ENCODE peak calls at places on chromosome 21, in seven cellular contexts. J is upper lobe of right lung, N is brain microvascular endothelial cell, B is AG09309, X is GM13976, T is PC-9, D is nephron progenitor cell. I is an unnamed sample.

GRCh38 chr21:40324389-40324788 is 457.2 kb downstream of the PCP4 start:
- DNase-seq in J (no peak), N (no peak), B (no peak), X (no peak), T (no peak), D (no peak), I (no peak)

GRCh38 chr21:15706686-15707085 is 23.1 kb upstream of the USP25 start:
- DNase-seq in J (no peak), N (peak), B (peak), X (no peak), T (peak), D (no peak), I (no peak)

GRCh38 chr21:14545906-14546480 is at the start of gene SAMSN1:
- DNase-seq in J (no peak), N (peak), B (no peak), X (no peak), T (no peak), D (no peak), I (no peak)

GRCh38 chr21:46253610-46254124 is 25.1 kb upstream of the LSS start:
- DNase-seq in J (peak), N (no peak), B (no peak), X (peak), T (no peak), D (no peak), I (no peak)

GRCh38 chr21:44989943-44990780 is 50.3 kb downstream of the SLX9 start:
- DNase-seq in J (no peak), N (no peak), B (no peak), X (no peak), T (no peak), D (no peak), I (no peak)

GRCh38 chr21:26769613-26770188 is 75.5 kb downstream of the ADAMTS1 start:
- DNase-seq in J (no peak), N (peak), B (no peak), X (no peak), T (no peak), D (peak), I (no peak)

GRCh38 chr21:45747802-45748445 is 104.4 kb downstream of the PCBP3 start:
- DNase-seq in J (no peak), N (no peak), B (peak), X (no peak), T (peak), D (no peak), I (no peak)

GRCh38 chr21:14121719-14122118 is 89.0 kb downstream of the LIPI start:
- DNase-seq in J (no peak), N (no peak), B (no peak), X (no peak), T (no peak), D (no peak), I (no peak)

GRCh38 chr21:45226540-45227326 is 61.0 kb downstream of the POFUT2 start:
- DNase-seq in J (no peak), N (no peak), B (no peak), X (no peak), T (no peak), D (no peak), I (no peak)

GRCh38 chr21:44666401-44667320 is at the start of gene KRTAP12-2:
- DNase-seq in J (no peak), N (no peak), B (no peak), X (no peak), T (no peak), D (no peak), I (no peak)

GRCh38 chr21:41828884-41829360 is 50.2 kb downstream of the PRDM15 start:
- DNase-seq in J (no peak), N (no peak), B (no peak), X (no peak), T (no peak), D (no peak), I (no peak)

GRCh38 chr21:15549671-15550070 is 180.1 kb upstream of the USP25 start:
- DNase-seq in J (no peak), N (peak), B (no peak), X (no peak), T (no peak), D (no peak), I (no peak)

GRCh38 chr21:18294100-18294499 is 49.5 kb downstream of the CHODL start:
- DNase-seq in J (no peak), N (no peak), B (no peak), X (no peak), T (no peak), D (no peak), I (no peak)

GRCh38 chr21:38525454-38525853 is 27.2 kb upstream of the ERG start:
- DNase-seq in J (no peak), N (no peak), B (no peak), X (no peak), T (no peak), D (no peak), I (no peak)

GRCh38 chr21:41873426-41873825 is 5.7 kb downstream of the PRDM15 start:
- DNase-seq in J (no peak), N (no peak), B (no peak), X (no peak), T (no peak), D (no peak), I (no peak)

GRCh38 chr21:45516071-45516670 is 26.1 kb downstream of the SLC19A1 start:
- DNase-seq in J (peak), N (no peak), B (no peak), X (no peak), T (no peak), D (no peak), I (no peak)

GRCh38 chr21:41966341-41966833 is 12.6 kb upstream of the C2CD2 start:
- DNase-seq in J (no peak), N (no peak), B (no peak), X (peak), T (no peak), D (no peak), I (no peak)

GRCh38 chr21:38503588-38503987 is 5.3 kb upstream of the ERG start:
- DNase-seq in J (no peak), N (peak), B (no peak), X (no peak), T (no peak), D (no peak), I (no peak)

GRCh38 chr21:43340491-43341348 is 86.2 kb downstream of the SIK1 start:
- DNase-seq in J (no peak), N (peak), B (peak), X (no peak), T (peak), D (no peak), I (no peak)

GRCh38 chr21:26120833-26121232 is 49.7 kb downstream of the APP start:
- DNase-seq in J (no peak), N (no peak), B (no peak), X (no peak), T (no peak), D (no peak), I (no peak)

GRCh38 chr21:30480145-30480544 is at the start of gene KRTAP19-1:
- DNase-seq in J (no peak), N (no peak), B (no peak), X (no peak), T (no peak), D (no peak), I (no peak)

GRCh38 chr21:41817228-41817627 is 50.4 kb upstream of the RIPK4 start:
- DNase-seq in J (peak), N (peak), B (peak), X (peak), T (peak), D (peak), I (peak)

GRCh38 chr21:14797543-14797942 is 251.4 kb upstream of the SAMSN1 start:
- DNase-seq in J (no peak), N (no peak), B (no peak), X (no peak), T (no peak), D (no peak), I (no peak)

GRCh38 chr21:44974676-44975075 is 34.8 kb downstream of the SLX9 start:
- DNase-seq in J (no peak), N (no peak), B (no peak), X (no peak), T (no peak), D (no peak), I (no peak)

GRCh38 chr21:33971492-33972013 is 55.9 kb upstream of the ATP5PO start:
- DNase-seq in J (no peak), N (peak), B (no peak), X (no peak), T (no peak), D (no peak), I (no peak)

GRCh38 chr21:45224189-45224938 is 63.3 kb downstream of the POFUT2 start:
- DNase-seq in J (peak), N (peak), B (no peak), X (peak), T (no peak), D (no peak), I (no peak)

GRCh38 chr21:38809170-38809878 is 3.6 kb downstream of the ETS2 start:
- DNase-seq in J (no peak), N (no peak), B (no peak), X (no peak), T (no peak), D (no peak), I (no peak)

DNA sequence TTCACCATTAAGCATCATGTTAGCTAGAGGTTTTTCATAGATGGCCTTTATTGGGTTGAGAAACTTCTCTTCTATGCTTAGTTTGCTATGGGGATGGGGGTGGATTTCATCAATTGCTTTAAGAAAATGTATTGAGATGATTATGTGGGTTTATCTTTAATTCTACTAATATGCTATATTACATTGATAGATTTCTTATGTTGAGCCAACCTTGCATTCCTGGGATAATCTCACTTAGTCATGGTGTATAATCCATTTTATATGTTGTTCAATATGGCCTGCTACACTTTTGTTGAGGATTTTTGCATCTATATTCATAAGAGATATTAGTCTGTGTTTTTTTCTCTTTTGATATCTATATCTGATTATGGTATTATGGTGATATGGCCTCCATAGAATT is 70.7 kb downstream of the MAP3K7CL start:
- DNase-seq in J (no peak), N (no peak), B (no peak), X (no peak), T (no peak), D (no peak), I (no peak)
- TF ChIP-seq CTCF in J (no peak), N (no peak), B (no peak), X (no peak), T (no peak), D (no peak), I (no peak)

GRCh38 chr21:32690085-32690484 is 37.7 kb downstream of the SYNJ1 start:
- DNase-seq in J (no peak), N (no peak), B (no peak), X (no peak), T (no peak), D (no peak), I (no peak)

GRCh38 chr21:32682696-32683474 is 44.9 kb downstream of the SYNJ1 start:
- DNase-seq in J (no peak), N (no peak), B (no peak), X (no peak), T (no peak), D (no peak), I (no peak)

GRCh38 chr21:32693581-32693980 is 34.2 kb downstream of the SYNJ1 start:
- DNase-seq in J (no peak), N (no peak), B (no peak), X (no peak), T (no peak), D (no peak), I (no peak)

DNA sequence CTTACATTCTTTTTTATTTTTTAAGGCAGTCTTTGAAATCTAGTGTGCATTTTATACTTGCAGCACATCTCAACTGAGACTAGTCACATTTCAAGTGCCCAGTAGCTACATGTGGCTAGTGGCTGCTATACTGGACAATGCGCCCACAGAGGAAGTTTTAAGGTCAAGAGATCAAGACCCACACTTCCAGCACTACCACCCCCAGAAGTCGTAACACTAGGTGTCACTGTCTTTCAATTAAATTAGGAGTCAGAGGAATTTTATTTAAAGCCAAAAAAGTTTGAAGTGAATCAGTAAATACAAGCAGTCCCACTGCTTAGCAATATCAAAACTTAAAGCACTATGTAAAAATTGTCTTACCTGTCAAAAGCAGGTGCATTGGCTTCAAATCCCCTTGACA is 39.9 kb downstream of the SYNJ1 start:
- DNase-seq in J (no peak), N (no peak), B (no peak), X (peak), T (no peak), D (no peak), I (no peak)
- TF ChIP-seq CTCF in J (no peak), N (no peak), B (no peak), X (no peak), T (no peak), D (no peak), I (no peak)

GRCh38 chr21:35048183-35048601 is 910 bp downstream of the RUNX1 start:
- DNase-seq in J (peak), N (no peak), B (no peak), X (no peak), T (peak), D (no peak), I (no peak)
- TF ChIP-seq CTCF in J (no peak), N (no peak), B (no peak), X (no peak), T (no peak), D (no peak), I (no peak)

DNA sequence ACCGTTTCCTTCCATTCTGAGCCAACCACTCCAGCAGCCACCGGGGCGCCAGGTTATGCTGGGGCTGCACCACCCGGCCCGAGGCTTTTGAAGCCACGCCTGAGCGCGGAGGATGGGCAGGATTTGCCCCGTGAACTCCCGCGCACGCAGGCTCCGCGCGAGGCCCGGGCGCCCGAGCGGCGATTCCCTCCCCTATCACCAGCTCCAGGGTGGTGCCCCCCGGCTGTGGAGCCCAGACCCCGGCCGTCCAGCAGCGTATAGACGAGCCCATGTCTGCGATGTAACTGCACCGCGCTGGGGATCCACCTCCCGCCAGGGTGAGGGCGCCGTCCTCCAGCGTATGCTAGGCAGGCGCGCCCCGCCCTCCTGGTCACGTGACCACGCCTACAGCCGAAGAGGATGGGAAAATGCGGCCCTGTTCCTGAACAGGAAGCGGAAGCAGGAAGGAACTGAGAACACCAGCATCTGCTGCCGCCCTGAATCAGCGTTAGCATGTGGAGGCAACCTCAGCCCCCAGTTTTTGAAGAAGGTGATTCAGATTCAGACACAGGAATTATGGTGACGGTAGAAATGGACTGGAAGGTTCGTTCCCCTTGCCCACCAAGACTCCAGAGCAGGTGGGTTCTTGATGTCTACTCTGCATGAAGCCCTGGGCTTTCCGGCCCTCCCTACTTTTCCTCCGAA is 46.0 kb downstream of the VPS26C start:
- DNase-seq in J (peak), N (peak), B (peak), X (peak), T (peak), D (peak), I (peak)
- TF ChIP-seq CTCF in J (peak), N (peak), B (peak), X (peak), T (no peak), D (no peak), I (no peak)

DNA sequence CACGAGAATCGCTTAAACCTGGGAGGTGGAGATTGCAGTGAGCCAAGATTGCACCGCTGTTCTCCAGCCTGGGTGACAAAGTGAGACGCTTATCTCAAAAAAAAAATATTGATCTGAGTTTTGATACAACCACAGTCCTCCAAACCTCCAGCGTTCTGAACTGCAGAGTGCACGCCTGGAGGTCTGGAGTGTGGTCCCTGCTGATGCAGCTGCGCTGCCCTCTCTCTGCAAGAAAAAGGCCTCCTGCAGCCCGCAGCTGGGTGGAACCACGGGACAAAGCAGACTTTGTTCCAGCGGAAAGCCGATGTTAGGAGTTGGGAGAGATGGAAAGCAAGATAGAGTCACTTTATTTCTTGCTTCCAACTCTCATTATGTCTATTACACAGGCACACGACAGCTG is 144.9 kb upstream of the SOD1 start:
- DNase-seq in J (no peak), N (peak), B (no peak), X (no peak), T (no peak), D (peak), I (no peak)
- TF ChIP-seq CTCF in J (no peak), N (peak), B (peak), X (no peak), T (no peak), D (no peak), I (no peak)